ENCODE peak calls at places on chromosomes 12 and 14, in four cellular contexts. V is SHP77; G is H7; A is activated T-helper 1 cell treated with anti-CD3 and anti-CD28 coated beads, Interleukin-2, amount 50 U/mL, for 16 hours. E is an unnamed sample.

GRCh38 chr14:92254786-92255185 is 68.2 kb upstream of the SLC24A4 start:
- DNase-seq in G (peak; percentile 61), V (no peak), A (no peak), E (no peak)

GRCh38 chr14:59022144-59022543 is 166.3 kb upstream of the DAAM1 start:
- DNase-seq in G (no peak), A (no peak), V (no peak), E (no peak)

GRCh38 chr14:98345186-98345585 is 926.8 kb downstream of the BCL11B start:
- DNase-seq in V (no peak), A (no peak), G (no peak), E (no peak)

GRCh38 chr14:81220767-81221578 is at the start of gene GTF2A1:
- DNase-seq in A (peak; percentile 95), V (peak; percentile 96), G (peak; percentile 96), E (peak; percentile 97)

GRCh38 chr14:48125654-48126053 is 450.2 kb upstream of the MDGA2 start:
- DNase-seq in A (no peak), V (peak; percentile 75), G (peak; percentile 8), E (no peak)

GRCh38 chr14:21090194-21090939 is 8.1 kb downstream of the ZNF219 start:
- DNase-seq in A (no peak), V (no peak), G (peak; percentile 96), E (no peak)

GRCh38 chr12:53201170-53201541 is 5.9 kb downstream of the ITGB7 start:
- DNase-seq in G (no peak), V (no peak), A (no peak), E (no peak)

GRCh38 chr12:6923003-6923732 is 4.6 kb upstream of the ATN1 start:
- DNase-seq in V (no peak), A (no peak), G (peak; percentile 2), E (peak; percentile 36)

GRCh38 chr14:31205681-31206535 is 1.7 kb downstream of the HECTD1 start:
- DNase-seq in G (no peak), A (no peak), V (no peak), E (peak; percentile 43)

GRCh38 chr14:63155511-63156189 is 48.6 kb upstream of the RHOJ start:
- DNase-seq in A (no peak), V (no peak), G (no peak), E (no peak)

GRCh38 chr12:109764776-109765492 is 51.3 kb downstream of the FAM222A start:
- DNase-seq in A (no peak), V (no peak), G (peak; percentile 34), E (peak; percentile 18)

GRCh38 chr14:49586673-49587460 is 687 bp upstream of the RPS29 start:
- DNase-seq in A (no peak), G (peak; percentile 59), V (peak; percentile 49), E (peak; percentile 68)

GRCh38 chr14:65993103-65993502 is 493.1 kb upstream of the CCDC196 start:
- DNase-seq in A (no peak), G (no peak), V (no peak), E (no peak)

GRCh38 chr12:27336254-27336653 is 3.6 kb downstream of the BMAL2 start:
- DNase-seq in A (no peak), V (no peak), G (no peak), E (no peak)

GRCh38 chr14:70601162-70601561 is 707 bp upstream of the MED6 start:
- DNase-seq in G (no peak), V (no peak), A (no peak), E (no peak)

GRCh38 chr12:103470664-103471063 is 25.1 kb downstream of the C12orf42 start:
- DNase-seq in V (no peak), G (no peak), A (no peak), E (no peak)

GRCh38 chr12:65510584-65511050 is 232.1 kb downstream of the MSRB3 start:
- DNase-seq in G (peak; percentile 40), V (no peak), A (no peak), E (no peak)

GRCh38 chr12:41899577-41899976 is 245.1 kb downstream of the GXYLT1 start:
- DNase-seq in A (no peak), G (no peak), V (no peak), E (no peak)

GRCh38 chr12:50677858-50678257 is 86.0 kb upstream of the ATF1 start:
- DNase-seq in V (no peak), A (no peak), G (no peak), E (no peak)

GRCh38 chr12:3576891-3577290 is 85.9 kb downstream of the PRMT8 start:
- DNase-seq in A (no peak), V (no peak), G (no peak), E (no peak)

GRCh38 chr14:66045572-66046021 is 440.6 kb upstream of the CCDC196 start:
- DNase-seq in A (no peak), G (no peak), V (no peak), E (no peak)

GRCh38 chr12:73418541-73418940 is 1119.1 kb upstream of the ATXN7L3B start:
- DNase-seq in A (no peak), V (no peak), G (no peak), E (no peak)

E was measured in NCI-H526.